ENCODE peak calls at places on chromosomes 12 and 14, in nine cellular contexts. C, X, K, A, P, Q, L, F and W are unnamed samples.

GRCh38 chr14:54758041-54758440 is 144.6 kb downstream of the GCH1 start:
- DNase-seq in F (no peak), L (no peak), P (no peak), X (no peak), C (no peak), K (no peak), Q (no peak), A (no peak), W (no peak)

GRCh38 chr12:52946797-52947547 is 1.9 kb upstream of the KRT18 start:
- DNase-seq in K (no peak), L (no peak), A (no peak), P (no peak), X (no peak), F (no peak), C (no peak), Q (peak), W (no peak)

GRCh38 chr14:102824832-102825231 is 47.6 kb downstream of the TRAF3 start:
- DNase-seq in A (no peak), C (no peak), X (no peak), Q (no peak), L (peak), F (peak), K (peak), P (no peak), W (no peak)

GRCh38 chr12:80271770-80272169 is 172.3 kb upstream of the PTPRQ start:
- DNase-seq in L (no peak), P (no peak), Q (no peak), A (no peak), K (no peak), X (no peak), F (no peak), C (no peak), W (no peak)

GRCh38 chr12:52305921-52306705 is 14.8 kb upstream of the KRT81 start:
- DNase-seq in A (no peak), K (no peak), L (no peak), P (no peak), X (no peak), C (no peak), Q (no peak), F (no peak), W (no peak)

GRCh38 chr12:68418137-68418460 is 85.9 kb upstream of the MDM1 start:
- DNase-seq in F (no peak), K (no peak), Q (no peak), L (no peak), P (no peak), X (no peak), C (no peak), A (no peak), W (no peak)

GRCh38 chr12:131074221-131075083 is 120.7 kb downstream of the ADGRD1 start:
- DNase-seq in F (no peak), C (no peak), L (no peak), K (no peak), X (no peak), P (no peak), A (no peak), Q (no peak), W (no peak)

GRCh38 chr14:105475269-105475915 is 771 bp downstream of the CRIP2 start:
- DNase-seq in P (no peak), Q (no peak), X (no peak), F (no peak), A (no peak), K (peak), L (peak), C (no peak), W (no peak)

GRCh38 chr12:50157259-50157658 is 9.9 kb downstream of the CERS5 start:
- DNase-seq in K (peak), L (no peak), Q (no peak), C (no peak), P (no peak), F (no peak), X (no peak), A (no peak), W (no peak)

GRCh38 chr14:92684801-92685560 is 63.4 kb downstream of the LGMN start:
- DNase-seq in P (no peak), A (no peak), F (no peak), X (no peak), K (no peak), L (no peak), Q (no peak), C (no peak), W (no peak)

GRCh38 chr14:51652168-51653095 is 722 bp downstream of the FRMD6 start:
- DNase-seq in K (peak), P (peak), X (no peak), L (no peak), Q (peak), C (peak), F (no peak), A (peak), W (peak)

GRCh38 chr12:56338643-56339422 is at the start of gene IL23A:
- DNase-seq in K (peak), F (no peak), C (peak), L (peak), A (no peak), Q (no peak), X (peak), P (no peak), W (no peak)

GRCh38 chr12:12466157-12466556 is 96.5 kb downstream of the DUSP16 start:
- DNase-seq in K (no peak), A (no peak), Q (no peak), L (no peak), P (no peak), C (peak), X (no peak), F (no peak), W (no peak)

GRCh38 chr14:50520947-50521815 is 11.2 kb downstream of the MAP4K5 start:
- DNase-seq in X (peak), F (peak), L (peak), C (no peak), P (no peak), Q (peak), A (no peak), K (peak), W (no peak)

GRCh38 chr12:56941299-56942017 is 7.2 kb upstream of the SDR9C7 start:
- DNase-seq in P (no peak), L (peak), A (no peak), Q (no peak), X (no peak), F (peak), C (no peak), K (peak), W (no peak)

GRCh38 chr14:59632381-59632780 is 55.8 kb upstream of the CCDC175 start:
- DNase-seq in L (peak), Q (peak), C (no peak), X (no peak), A (peak), K (peak), P (no peak), F (no peak), W (no peak)

GRCh38 chr12:113103756-113104450 is 31.7 kb downstream of the RASAL1 start:
- DNase-seq in C (peak), K (peak), A (no peak), X (peak), F (no peak), Q (peak), L (peak), P (no peak), W (no peak)

GRCh38 chr14:95133282-95133681 is 24.0 kb downstream of the DICER1 start:
- DNase-seq in L (no peak), Q (no peak), A (no peak), X (no peak), F (no peak), P (no peak), C (no peak), K (no peak), W (no peak)

GRCh38 chr12:79964100-79964627 is 29.3 kb upstream of the PPP1R12A start:
- DNase-seq in P (no peak), L (no peak), C (no peak), Q (no peak), F (no peak), A (no peak), K (no peak), X (no peak), W (no peak)

GRCh38 chr14:43983721-43984120 is 523.4 kb downstream of the FSCB start:
- DNase-seq in F (no peak), L (no peak), X (no peak), A (no peak), C (no peak), P (no peak), Q (no peak), K (no peak), W (no peak)

GRCh38 chr12:109304485-109304884 is 4.6 kb downstream of the FOXN4 start:
- DNase-seq in K (no peak), P (no peak), F (no peak), L (no peak), A (peak), Q (no peak), X (no peak), C (no peak), W (no peak)

GRCh38 chr12:68919581-68920239 is 13.3 kb downstream of the CPM start:
- DNase-seq in X (no peak), L (no peak), Q (no peak), F (no peak), C (no peak), A (no peak), P (no peak), K (no peak), W (no peak)

GRCh38 chr12:6909421-6910145 is 4.8 kb upstream of the ENO2 start:
- DNase-seq in X (no peak), P (no peak), A (no peak), K (no peak), L (no peak), Q (no peak), C (no peak), F (no peak), W (no peak)

GRCh38 chr12:15526033-15526432 is 203.7 kb downstream of the PTPRO start:
- DNase-seq in A (no peak), K (no peak), P (no peak), C (no peak), L (peak), X (no peak), Q (no peak), F (no peak), W (no peak)

GRCh38 chr12:2011641-2012607 is 7.7 kb upstream of the DCP1B start:
- DNase-seq in X (no peak), K (peak), F (no peak), P (no peak), C (no peak), A (no peak), L (no peak), Q (no peak), W (no peak)

GRCh38 chr14:74609721-74610120 is 2.3 kb downstream of the LTBP2 start:
- DNase-seq in F (no peak), K (peak), Q (no peak), L (peak), C (no peak), X (no peak), P (no peak), A (no peak), W (no peak)

GRCh38 chr12:12486661-12487240 is 75.9 kb downstream of the DUSP16 start:
- DNase-seq in A (no peak), C (no peak), X (no peak), P (no peak), F (no peak), Q (peak), L (no peak), K (peak), W (no peak)

GRCh38 chr14:55803506-55804197 is 223.6 kb downstream of the KTN1 start:
- DNase-seq in L (no peak), C (no peak), X (no peak), P (no peak), A (no peak), Q (no peak), K (peak), F (no peak), W (no peak)

GRCh38 chr12:20492251-20492728 is 124.0 kb downstream of the PDE3A start:
- DNase-seq in C (no peak), F (no peak), X (no peak), K (peak), A (no peak), L (peak), P (no peak), Q (no peak), W (no peak)

GRCh38 chr12:23084236-23084995 is 459.4 kb downstream of the ETNK1 start:
- DNase-seq in L (peak), C (no peak), X (no peak), K (peak), A (no peak), P (no peak), Q (peak), F (peak), W (no peak)

GRCh38 chr14:62662811-62663477 is 382.3 kb downstream of the KCNH5 start:
- DNase-seq in X (no peak), K (no peak), Q (no peak), C (no peak), A (no peak), P (no peak), L (no peak), F (no peak), W (no peak)

GRCh38 chr14:23525611-23526010 is 26.0 kb downstream of the ZFHX2 start:
- DNase-seq in Q (no peak), A (no peak), C (no peak), P (no peak), K (no peak), F (no peak), X (no peak), L (no peak), W (no peak)

GRCh38 chr14:19895282-19895681 is 20.3 kb downstream of the OR4K2 start:
- DNase-seq in P (no peak), X (no peak), Q (no peak), A (no peak), L (no peak), K (no peak), F (no peak), C (no peak), W (no peak)

GRCh38 chr12:68559984-68560822 is 50.5 kb upstream of the RAP1B start:
- DNase-seq in X (no peak), K (peak), Q (no peak), F (no peak), A (no peak), P (no peak), L (no peak), C (no peak), W (no peak)

GRCh38 chr12:15788266-15789214 is 648 bp downstream of the EPS8 start:
- DNase-seq in F (no peak), C (no peak), X (peak), A (no peak), L (peak), P (no peak), Q (peak), K (peak), W (peak)

GRCh38 chr12:6062427-6063378 is 61.8 kb downstream of the VWF start:
- DNase-seq in L (peak), F (no peak), P (no peak), Q (peak), X (peak), C (peak), K (peak), A (peak), W (peak)